ENCODE peak calls at places on chromosomes 13 and 19, in seven cellular contexts. R is T-cell, C is fibroblast of pulmonary artery, E is tibial nerve, N is AG08396, Y is OCI-LY7, V is stomach. T is an unnamed sample.

GRCh38 chr13:83499286-83499685 is 383.0 kb downstream of the SLITRK1 start:
- DNase-seq in E (no peak), Y (no peak), R (no peak), C (no peak), N (no peak), V (no peak), T (no peak)

GRCh38 chr19:43747557-43748204 is 7.1 kb downstream of the SMG9 start:
- DNase-seq in N (no peak), V (no peak), Y (no peak), E (no peak), C (no peak), R (no peak), T (no peak)

GRCh38 chr13:45194081-45194939 is 6.5 kb downstream of the KCTD4 start:
- DNase-seq in V (no peak), C (peak; percentile 74), E (peak; percentile 36), N (no peak), R (no peak), Y (no peak), T (no peak)

GRCh38 chr13:20666948-20667347 is 36.6 kb upstream of the IL17D start:
- DNase-seq in R (no peak), C (no peak), Y (no peak), V (no peak), N (no peak), E (no peak), T (no peak)

GRCh38 chr13:63731896-63732295 is 2316.2 kb upstream of the PCDH20 start:
- DNase-seq in R (no peak), V (peak; percentile 39), N (no peak), E (no peak), C (no peak), Y (no peak), T (no peak)

GRCh38 chr13:52345048-52345447 is 60.9 kb downstream of the THSD1 start:
- DNase-seq in N (no peak), E (no peak), Y (no peak), R (no peak), V (no peak), C (peak; percentile 57), T (peak; percentile 47)

GRCh38 chr19:3350014-3350663 is 16.2 kb upstream of the NFIC start:
- DNase-seq in V (peak; percentile 76), E (no peak), Y (no peak), C (no peak), R (no peak), N (no peak), T (no peak)

GRCh38 chr13:32537580-32538233 is 888 bp downstream of the N4BP2L2 start:
- DNase-seq in V (peak; percentile 26), R (peak; percentile 26), Y (no peak), C (peak; percentile 19), E (peak; percentile 23), N (no peak), T (no peak)

GRCh38 chr19:13727798-13728197 is 36.5 kb upstream of the MRI1 start:
- DNase-seq in N (peak; percentile 32), R (no peak), V (no peak), C (peak; percentile 58), Y (no peak), E (peak; percentile 53), T (no peak)

GRCh38 chr19:56294557-56294956 is 20.1 kb downstream of the ZSCAN5A start:
- DNase-seq in E (no peak), N (no peak), C (no peak), R (no peak), Y (no peak), V (no peak), T (no peak)

GRCh38 chr19:38661996-38662395 is 14.5 kb downstream of the ACTN4 start:
- DNase-seq in Y (no peak), N (no peak), R (no peak), V (peak; percentile 69), C (no peak), E (no peak), T (no peak)

GRCh38 chr13:111270126-111270525 is 50.3 kb upstream of the TEX29 start:
- DNase-seq in N (no peak), E (no peak), R (no peak), V (no peak), Y (no peak), C (no peak), T (peak; percentile 27)

T was measured in hepatic stellate cell.